ENCODE peak calls at places on chromosomes 6 and 20, in four cellular contexts. V is right lobe of liver, K is AG08396, E is astrocyte of the hippocampus. Y is an unnamed sample.

GRCh38 chr20:40835321-40835720 is 146.3 kb upstream of the MAFB start:
- DNase-seq in E (no peak), K (no peak), V (no peak), Y (no peak)

GRCh38 chr6:155050311-155050710 is 55.2 kb downstream of the TIAM2 start:
- DNase-seq in K (no peak), E (peak), V (no peak), Y (no peak)

GRCh38 chr6:48736486-48737206 is 625.6 kb upstream of the PTCHD4 start:
- DNase-seq in K (peak), E (peak), V (no peak), Y (peak)

GRCh38 chr20:47319517-47320252 is 36.8 kb downstream of the ZMYND8 start:
- DNase-seq in E (peak), K (peak), V (no peak), Y (peak)

GRCh38 chr6:83292900-83293843 is 100.0 kb downstream of the RWDD2A start:
- DNase-seq in K (no peak), V (no peak), E (no peak), Y (no peak)

GRCh38 chr6:13470240-13471140 is 16.9 kb downstream of the GFOD1 start:
- DNase-seq in E (peak), K (no peak), V (no peak), Y (no peak)

GRCh38 chr6:150691463-150691862 is 91.8 kb downstream of the PLEKHG1 start:
- DNase-seq in V (no peak), K (no peak), E (no peak), Y (no peak)

GRCh38 chr6:84854801-84855400 is 90.5 kb upstream of the TBX18 start:
- DNase-seq in V (no peak), K (no peak), E (no peak), Y (peak)

GRCh38 chr20:62688855-62689460 is 19.7 kb upstream of the NTSR1 start:
- DNase-seq in V (no peak), K (no peak), E (peak), Y (no peak)

GRCh38 chr6:110620065-110620464 is 143.7 kb upstream of the SLC22A16 start:
- DNase-seq in K (no peak), E (no peak), V (no peak), Y (no peak)

GRCh38 chr6:31578058-31578457 is 2.7 kb downstream of the TNF start:
- DNase-seq in K (no peak), E (no peak), V (no peak), Y (no peak)

GRCh38 chr6:72248621-72249020 is 362.3 kb downstream of the RIMS1 start:
- DNase-seq in V (no peak), K (no peak), E (peak), Y (no peak)

GRCh38 chr20:58557713-58558335 is 42.6 kb upstream of the APCDD1L start:
- DNase-seq in V (no peak), K (no peak), E (no peak), Y (no peak)

GRCh38 chr6:56866917-56867522 is 87.9 kb upstream of the BEND6 start:
- DNase-seq in V (no peak), E (no peak), K (no peak), Y (no peak)

GRCh38 chr6:48449002-48449401 is 338.0 kb upstream of the PTCHD4 start:
- DNase-seq in V (no peak), K (no peak), E (no peak), Y (no peak)

GRCh38 chr6:99346595-99346994 is 2.9 kb downstream of the FAXC start:
- DNase-seq in K (no peak), E (no peak), V (no peak), Y (no peak)

GRCh38 chr6:107555449-107555848 is 65.5 kb downstream of the SOBP start:
- DNase-seq in K (no peak), E (no peak), V (no peak), Y (no peak)

GRCh38 chr6:168035098-168035660 is 37.7 kb downstream of the KIF25 start:
- DNase-seq in E (peak), K (peak), V (peak), Y (peak)

GRCh38 chr6:5172057-5172683 is 87.0 kb downstream of the PPP1R3G start:
- DNase-seq in E (no peak), K (no peak), V (no peak), Y (no peak)

GRCh38 chr6:170129691-170130171 is 161.1 kb downstream of the DLL1 start:
- DNase-seq in K (no peak), V (peak), E (peak), Y (no peak)

GRCh38 chr6:101086473-101086872 is 205.3 kb upstream of the ASCC3 start:
- DNase-seq in V (no peak), K (no peak), E (no peak), Y (no peak)

GRCh38 chr20:56924976-56925695 is 296.0 kb downstream of the TFAP2C start:
- DNase-seq in V (no peak), E (peak), K (peak), Y (no peak)

GRCh38 chr6:77463308-77463880 is at the start of gene HTR1B:
- DNase-seq in K (peak), E (peak), V (no peak), Y (no peak)

GRCh38 chr6:13066820-13067219 is 261.5 kb downstream of the TBC1D7 start:
- DNase-seq in E (no peak), V (no peak), K (no peak), Y (no peak)

GRCh38 chr6:1729133-1729751 is 119.5 kb downstream of the FOXC1 start:
- DNase-seq in K (no peak), V (no peak), E (peak), Y (no peak)

GRCh38 chr20:64106435-64106961 is 867 bp downstream of the NPBWR2 start:
- DNase-seq in K (no peak), V (no peak), E (no peak), Y (no peak)

GRCh38 chr6:156557269-156557885 is 219.8 kb upstream of the ARID1B start:
- DNase-seq in E (peak), V (no peak), K (peak), Y (peak)

GRCh38 chr20:1392443-1392692 is 486 bp downstream of the FKBP1A start:
- DNase-seq in V (no peak), E (no peak), K (no peak), Y (no peak)

GRCh38 chr6:26556263-26557070 is 18.3 kb downstream of the HMGN4 start:
- DNase-seq in K (peak), E (peak), V (no peak), Y (peak)

GRCh38 chr20:30612344-30612743 is 645.1 kb upstream of the DEFB115 start:
- DNase-seq in K (no peak), V (no peak), E (no peak), Y (no peak)

GRCh38 chr6:168165891-168166290 is 86.9 kb upstream of the FRMD1 start:
- DNase-seq in K (no peak), E (no peak), V (no peak), Y (no peak)

GRCh38 chr6:145963216-145964068 is 716 bp downstream of the SHPRH start:
- DNase-seq in E (peak), V (peak), K (peak), Y (peak)